ENCODE peak calls at places on chromosomes 13 and 19, in eight cellular contexts. R is fibroblast of lung, V is mammary epithelial cell, M is neuronal stem cell, S is mesenchymal stem cell, D is cardiac fibroblast, W is kidney, Y is astrocyte of the spinal cord. K is an unnamed sample.

GRCh38 chr19:4059931-4060620 is 6.6 kb downstream of the ZBTB7A start:
- DNase-seq in R (no peak), V (peak; percentile 83), M (no peak), S (no peak), D (peak; percentile 63), W (peak; percentile 91), Y (no peak), K (peak; percentile 83)

GRCh38 chr19:48044561-48044960 is 682 bp upstream of the CABP5 start:
- DNase-seq in R (no peak), V (no peak), M (no peak), S (no peak), D (no peak), W (no peak), Y (no peak), K (no peak)

GRCh38 chr19:48988286-48988685 is 4.8 kb downstream of the GYS1 start:
- DNase-seq in R (no peak), V (no peak), M (no peak), S (no peak), D (no peak), W (no peak), Y (no peak), K (no peak)

GRCh38 chr13:27627377-27627776 is 5.7 kb downstream of the POLR1D start:
- DNase-seq in R (no peak), V (no peak), M (no peak), S (no peak), D (no peak), W (no peak), Y (no peak), K (no peak)

GRCh38 chr13:77918391-77919261 is at the start of gene EDNRB:
- DNase-seq in R (peak; percentile 38), V (peak; percentile 45), M (peak; percentile 26), S (peak; percentile 69), D (peak; percentile 47), W (peak; percentile 80), Y (peak; percentile 43), K (peak; percentile 36)

GRCh38 chr13:29758591-29759114 is 91.8 kb downstream of the UBL3 start:
- DNase-seq in R (no peak), V (peak; percentile 59), M (no peak), S (peak; percentile 18), D (no peak), W (no peak), Y (no peak), K (no peak)

GRCh38 chr13:95355491-95355890 is 54.2 kb upstream of the ABCC4 start:
- DNase-seq in R (peak; percentile 78), V (peak; percentile 25), M (no peak), S (peak; percentile 80), D (peak; percentile 44), W (no peak), Y (peak; percentile 66), K (no peak)

GRCh38 chr19:2149980-2150793 is 1.2 kb downstream of the AP3D1 start:
- DNase-seq in R (peak; percentile 35), V (peak; percentile 41), M (no peak), S (peak; percentile 33), D (peak; percentile 16), W (no peak), Y (no peak), K (no peak)

GRCh38 chr13:20828540-20829364 is 55.0 kb upstream of the EEF1AKMT1 start:
- DNase-seq in R (peak; percentile 47), V (peak; percentile 45), M (peak; percentile 43), S (peak; percentile 72), D (peak; percentile 75), W (no peak), Y (peak; percentile 70), K (no peak)

GRCh38 chr19:52115526-52116053 is 20.0 kb upstream of the ZNF841 start:
- DNase-seq in R (no peak), V (no peak), M (no peak), S (no peak), D (no peak), W (no peak), Y (no peak), K (no peak)
- H3K4me3 ChIP-seq in R (no peak overlapping the region), V (no peak overlapping the region), M (no peak overlapping the region), S (no peak overlapping the region), D (no peak overlapping the region), W (peak overlapping the region; percentile 3), Y (no peak overlapping the region), K (no peak overlapping the region)

DNA sequence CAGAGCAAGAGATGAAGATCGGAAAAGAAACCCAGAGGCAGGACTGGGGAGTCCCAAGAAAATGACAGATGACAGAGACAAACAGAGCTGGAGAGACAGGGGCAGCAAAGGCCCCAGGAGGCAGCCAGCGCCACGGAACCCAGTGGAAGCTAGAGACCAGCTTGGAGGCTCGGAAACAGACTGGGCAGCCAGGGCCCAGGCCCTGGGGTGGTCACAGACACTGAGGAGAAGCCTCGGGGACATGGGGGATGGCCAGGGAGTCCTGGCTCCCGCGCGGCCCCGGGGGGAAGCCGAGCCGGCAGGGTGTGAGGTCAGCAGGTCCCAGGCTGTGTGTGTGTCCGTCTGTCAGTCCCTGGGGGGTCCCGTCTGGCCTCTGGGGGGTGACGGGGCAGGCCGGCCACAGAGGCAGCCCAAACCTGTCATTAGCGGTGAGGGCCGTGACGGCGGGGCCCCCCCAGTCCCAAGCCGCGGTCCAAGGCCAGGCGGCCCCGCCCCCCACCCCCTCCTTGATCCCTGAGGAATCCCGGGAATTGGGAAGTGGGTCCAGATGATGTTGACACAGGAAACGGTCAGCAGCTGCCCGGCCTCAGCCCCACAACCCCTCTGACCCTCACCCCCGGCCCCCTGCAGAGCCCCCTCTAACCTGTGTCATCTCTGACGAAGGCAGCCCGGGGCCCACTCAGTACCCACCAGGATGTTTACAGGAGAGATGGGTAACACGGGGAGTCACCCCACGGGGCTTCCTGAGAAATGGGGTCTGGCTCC is 2.5 kb upstream of the TMEM190 start:
- DNase-seq in R (peak; percentile 35), V (no peak), M (no peak), S (peak; percentile 61), D (peak; percentile 64), W (peak; percentile 79), Y (peak; percentile 44), K (no peak)
- H3K4me3 ChIP-seq in R (no peak overlapping the region), V (no peak overlapping the region), M (no peak overlapping the region), S (no peak overlapping the region), D (no peak overlapping the region), W (no peak overlapping the region), Y (no peak overlapping the region), K (no peak overlapping the region)

DNA sequence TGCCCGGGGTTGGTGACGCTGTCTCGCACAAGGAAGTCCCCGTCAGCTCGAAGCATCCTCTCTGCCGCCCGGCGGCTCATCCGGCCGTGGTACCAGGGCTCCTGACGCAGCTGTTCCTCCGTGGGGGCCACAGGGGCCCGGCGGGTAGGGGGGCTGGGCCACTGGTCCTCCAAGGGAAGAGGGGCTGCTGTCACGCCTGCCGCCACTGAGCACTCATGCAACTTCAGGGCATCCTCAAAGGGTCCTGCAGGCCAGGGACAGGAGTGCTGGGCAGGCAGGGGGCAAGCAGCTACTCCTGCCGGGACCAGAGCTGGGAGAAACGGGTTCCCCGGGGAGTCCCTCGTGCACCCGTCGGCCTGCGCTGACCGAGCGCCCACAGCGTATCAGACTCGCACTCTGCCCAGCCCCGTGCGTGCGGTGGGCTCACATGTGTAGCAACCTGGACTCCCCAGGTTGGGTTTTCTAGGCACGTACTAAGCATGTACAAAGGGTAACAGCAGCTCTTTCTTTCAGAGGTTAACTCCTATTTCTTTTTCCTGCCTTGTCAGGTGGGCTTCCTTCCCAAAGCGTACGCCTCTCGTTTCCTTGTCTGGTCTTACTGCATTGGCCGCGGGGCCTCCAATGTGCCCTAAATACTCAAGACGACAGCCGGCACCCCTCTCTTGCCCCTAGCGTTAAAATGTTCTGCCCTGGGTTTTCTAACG is 13.4 kb upstream of the C2CD4C start:
- DNase-seq in R (no peak), V (no peak), M (no peak), S (no peak), D (no peak), W (no peak), Y (no peak), K (no peak)
- H3K4me3 ChIP-seq in R (no peak overlapping the region), V (no peak overlapping the region), M (no peak overlapping the region), S (no peak overlapping the region), D (no peak overlapping the region), W (no peak overlapping the region), Y (no peak overlapping the region), K (no peak overlapping the region)

GRCh38 chr19:6278051-6278450 is 1.7 kb downstream of the MLLT1 start:
- DNase-seq in R (no peak), V (no peak), M (no peak), S (no peak), D (no peak), W (no peak), Y (no peak), K (peak; percentile 41)
- H3K4me3 ChIP-seq in R (no peak overlapping the region), V (no peak overlapping the region), M (peak overlapping the region; percentile 88), S (no peak overlapping the region), D (peak overlapping the region; percentile 75), W (no peak overlapping the region), Y (peak overlapping the region; percentile 86), K (no peak overlapping the region)

DNA sequence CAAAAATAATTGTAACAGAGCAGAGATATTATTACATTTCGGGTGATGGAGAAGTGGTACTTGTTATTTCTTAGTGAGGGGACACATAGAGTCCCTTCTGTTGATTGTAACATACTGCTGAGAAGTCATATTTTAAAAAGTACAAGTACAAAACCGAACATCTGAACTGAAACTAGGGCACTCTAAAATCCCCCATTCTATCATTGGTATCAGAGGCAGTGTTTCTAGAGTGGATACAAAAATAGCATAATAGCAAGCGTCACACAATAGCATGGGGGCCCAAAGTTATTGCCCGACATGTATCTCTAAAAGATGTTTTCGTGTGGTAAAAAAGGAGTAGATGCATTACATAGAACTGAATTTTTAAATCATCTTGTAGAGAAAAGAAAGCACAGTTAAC is 502.1 kb upstream of the SLC10A2 start:
- DNase-seq in R (no peak), V (no peak), M (no peak), S (no peak), D (no peak), W (no peak), Y (no peak), K (no peak)
- H3K4me3 ChIP-seq in R (no peak overlapping the region), V (no peak overlapping the region), M (no peak overlapping the region), S (no peak overlapping the region), D (no peak overlapping the region), W (no peak overlapping the region), Y (no peak overlapping the region), K (no peak overlapping the region)

K was measured in ovary.